ENCODE peak calls at places on chromosomes 2 and 18, in five cellular contexts. S is HCT116, L is K562, O is GM12878, A is SK-N-SH. K is an unnamed sample.

GRCh38 chr2:121074322-121074932 is 210.6 kb downstream of the TFCP2L1 start:
- DNase-seq in A (no peak), L (no peak), O (no peak), S (no peak), K (no peak)

GRCh38 chr18:54100920-54101319 is 123.5 kb downstream of the MBD2 start:
- DNase-seq in O (no peak), A (no peak), L (no peak), S (no peak), K (no peak)

GRCh38 chr2:144078091-144078490 is 441.8 kb downstream of the ZEB2 start:
- DNase-seq in L (no peak), S (no peak), O (no peak), A (peak), K (no peak)

GRCh38 chr2:120620025-120620793 is 115.5 kb upstream of the GLI2 start:
- DNase-seq in S (peak), O (no peak), L (no peak), A (no peak), K (no peak)

GRCh38 chr2:158726906-158727592 is 68.1 kb upstream of the DAPL1 start:
- DNase-seq in S (no peak), O (no peak), L (no peak), A (peak), K (peak)

GRCh38 chr2:97730245-97730644 is 16.9 kb downstream of the ZAP70 start:
- DNase-seq in S (no peak), O (no peak), A (no peak), L (no peak), K (no peak)

GRCh38 chr18:67363694-67364093 is 152.8 kb downstream of the DSEL start:
- DNase-seq in O (no peak), A (no peak), S (no peak), L (no peak), K (no peak)

GRCh38 chr2:200658278-200658864 is 72.6 kb downstream of the AOX1 start:
- DNase-seq in O (no peak), A (no peak), S (peak), L (no peak), K (no peak)

GRCh38 chr2:182616471-182617393 is 99.3 kb upstream of the DNAJC10 start:
- DNase-seq in O (no peak), S (no peak), L (no peak), A (no peak), K (peak)

GRCh38 chr2:105454801-105455485 is 56.1 kb upstream of the FHL2 start:
- DNase-seq in S (peak), A (no peak), O (peak), L (peak), K (peak)

GRCh38 chr2:127293386-127293757 is 572 bp downstream of the ERCC3 start:
- DNase-seq in A (peak), O (no peak), L (peak), S (no peak), K (no peak)

GRCh38 chr2:230697676-230698075 is 15.0 kb upstream of the CAB39 start:
- DNase-seq in L (no peak), A (no peak), O (no peak), S (peak), K (no peak)

GRCh38 chr2:44769349-44770005 is 172.0 kb upstream of the SIX3 start:
- DNase-seq in S (no peak), A (peak), L (no peak), O (no peak), K (no peak)

GRCh38 chr18:75558790-75559189 is 131.3 kb upstream of the SMIM21 start:
- DNase-seq in S (no peak), O (no peak), A (no peak), L (no peak), K (no peak)

GRCh38 chr2:180085144-180085543 is 78.0 kb upstream of the CWC22 start:
- DNase-seq in A (no peak), S (no peak), L (no peak), O (no peak), K (no peak)
- TF ChIP-seq REST in A (no peak), S (no peak), L (no peak), O (no peak), K (no peak)

GRCh38 chr2:237549216-237550056 is 16.9 kb upstream of the PRLH start:
- DNase-seq in O (no peak), A (no peak), S (no peak), L (no peak), K (peak)
- H3K9ac ChIP-seq in O (no peak), A (no peak), S (no peak), L (no peak), K (no peak)

GRCh38 chr2:149357058-149357457 is 26.7 kb downstream of the LYPD6 start:
- DNase-seq in A (no peak), L (no peak), S (no peak), O (no peak), K (no peak)
- TF ChIP-seq REST in A (no peak), L (no peak), S (no peak), O (no peak), K (no peak)

GRCh38 chr2:9800975-9801723 is 42.1 kb upstream of the TAF1B start:
- DNase-seq in S (no peak), O (no peak), A (no peak), L (peak), K (peak)
- H3K9ac ChIP-seq in S (peak), O (no peak), A (no peak), L (peak), K (peak)

GRCh38 chr18:39058386-39059000 is 1492.9 kb upstream of the CELF4 start:
- DNase-seq in A (no peak), L (no peak), O (no peak), S (no peak), K (no peak)
- TF ChIP-seq REST in A (no peak), L (no peak), O (no peak), S (no peak), K (no peak)

K was measured in HepG2.